ENCODE peak calls at places on chromosome 18, in five cellular contexts. U is SW480, Z is HCT116, D is gastrocnemius medialis, M is pons. O is an unnamed sample.

GRCh38 chr18:67232406-67232805 is 284.1 kb downstream of the DSEL start:
- DNase-seq in Z (no peak), D (no peak), M (no peak), U (no peak), O (no peak)

GRCh38 chr18:5237723-5238370 is 40.8 kb upstream of the AKAIN1 start:
- DNase-seq in M (peak), D (peak), U (peak), Z (no peak), O (peak)

GRCh38 chr18:22604390-22604985 is 186.8 kb upstream of the CTAGE1 start:
- DNase-seq in Z (no peak), M (no peak), D (no peak), U (no peak), O (no peak)

GRCh38 chr18:67133669-67134068 is 382.9 kb downstream of the DSEL start:
- DNase-seq in Z (no peak), M (no peak), D (no peak), U (no peak), O (no peak)

GRCh38 chr18:5066380-5066977 is 130.6 kb downstream of the AKAIN1 start:
- DNase-seq in U (no peak), D (no peak), M (no peak), Z (no peak), O (no peak)

GRCh38 chr18:475202-475624 is 25.3 kb downstream of the COLEC12 start:
- DNase-seq in D (no peak), M (no peak), U (peak), Z (no peak), O (no peak)

GRCh38 chr18:26584745-26585144 is 36.4 kb upstream of the KCTD1 start:
- DNase-seq in D (no peak), Z (no peak), M (no peak), U (no peak), O (no peak)

GRCh38 chr18:21851327-21851961 is 110.9 kb downstream of the MIB1 start:
- DNase-seq in Z (no peak), U (no peak), D (no peak), M (peak), O (no peak)

GRCh38 chr18:26312196-26312595 is 86.0 kb downstream of the TAF4B start:
- DNase-seq in M (no peak), D (no peak), U (no peak), Z (no peak), O (no peak)

GRCh38 chr18:26362021-26362420 is 135.8 kb downstream of the TAF4B start:
- DNase-seq in D (no peak), Z (no peak), M (no peak), U (no peak), O (no peak)

GRCh38 chr18:61666876-61667590 is 225.8 kb downstream of the RNF152 start:
- DNase-seq in U (no peak), D (no peak), Z (no peak), M (no peak), O (no peak)

GRCh38 chr18:68316636-68317035 is 398.3 kb downstream of the TMX3 start:
- DNase-seq in M (no peak), Z (no peak), U (no peak), D (no peak), O (no peak)